ENCODE peak calls at places on chromosomes 2 and 18, in six cellular contexts. One of them, this sample, is unnamed.

GRCh38 chr2:223526106-223526505 is 76.1 kb downstream of the SCG2 start:
- DNase-seq in left ventricle myocardium inferior: no peak
- DNase-seq in amygdala: no peak
- DNase-seq in H54: no peak
- DNase-seq in fibroblast of lung: peak
- DNase-seq in caudate nucleus: peak
- DNase-seq in this sample: no peak

GRCh38 chr2:188145885-188146284 is 145.8 kb upstream of the GULP1 start:
- DNase-seq in left ventricle myocardium inferior: no peak
- DNase-seq in amygdala: no peak
- DNase-seq in H54: no peak
- DNase-seq in fibroblast of lung: no peak
- DNase-seq in caudate nucleus: no peak
- DNase-seq in this sample: no peak

GRCh38 chr2:69815717-69816116 is 13.7 kb upstream of the GMCL1 start:
- DNase-seq in left ventricle myocardium inferior: no peak
- DNase-seq in amygdala: no peak
- DNase-seq in H54: peak
- DNase-seq in fibroblast of lung: peak
- DNase-seq in caudate nucleus: no peak
- DNase-seq in this sample: no peak

GRCh38 chr2:118645891-118646290 is 201.6 kb downstream of the EN1 start:
- DNase-seq in left ventricle myocardium inferior: no peak
- DNase-seq in amygdala: no peak
- DNase-seq in H54: no peak
- DNase-seq in fibroblast of lung: no peak
- DNase-seq in caudate nucleus: no peak
- DNase-seq in this sample: no peak

GRCh38 chr2:68253211-68254068 is 1.1 kb upstream of the PPP3R1 start:
- DNase-seq in left ventricle myocardium inferior: no peak
- DNase-seq in amygdala: no peak
- DNase-seq in H54: no peak
- DNase-seq in fibroblast of lung: peak
- DNase-seq in caudate nucleus: no peak
- DNase-seq in this sample: no peak

GRCh38 chr18:75478996-75479870 is 51.7 kb upstream of the SMIM21 start:
- DNase-seq in left ventricle myocardium inferior: no peak
- DNase-seq in amygdala: no peak
- DNase-seq in H54: no peak
- DNase-seq in fibroblast of lung: peak
- DNase-seq in caudate nucleus: peak
- DNase-seq in this sample: no peak

GRCh38 chr2:60554649-60555065 is 1.2 kb upstream of the BCL11A start:
- DNase-seq in left ventricle myocardium inferior: no peak
- DNase-seq in amygdala: no peak
- DNase-seq in H54: peak
- DNase-seq in fibroblast of lung: no peak
- DNase-seq in caudate nucleus: no peak
- DNase-seq in this sample: no peak

GRCh38 chr2:43323810-43324588 is 97.6 kb upstream of the ZFP36L2 start:
- DNase-seq in left ventricle myocardium inferior: peak
- DNase-seq in amygdala: no peak
- DNase-seq in H54: no peak
- DNase-seq in fibroblast of lung: no peak
- DNase-seq in caudate nucleus: no peak
- DNase-seq in this sample: no peak

GRCh38 chr2:165238295-165238694 is 919 bp upstream of the SCN2A start:
- DNase-seq in left ventricle myocardium inferior: no peak
- DNase-seq in amygdala: no peak
- DNase-seq in H54: no peak
- DNase-seq in fibroblast of lung: peak
- DNase-seq in caudate nucleus: no peak
- DNase-seq in this sample: no peak

GRCh38 chr2:240931319-240931949 is 25.3 kb downstream of the CROCC2 start:
- DNase-seq in left ventricle myocardium inferior: no peak
- DNase-seq in amygdala: no peak
- DNase-seq in H54: no peak
- DNase-seq in fibroblast of lung: no peak
- DNase-seq in caudate nucleus: no peak
- DNase-seq in this sample: no peak